ENCODE peak calls at places on chromosomes 11 and 22, in nine cellular contexts. E is AG04450, B is osteocyte, C is heart right ventricle, K is A549, W is fibroblast of lung, Q is esophagus squamous epithelium, V is pancreas, X is WTC11. L is an unnamed sample.

GRCh38 chr11:1765871-1766718 is 2.4 kb upstream of the CTSD start:
- DNase-seq in E (no peak), B (no peak), C (no peak), K (no peak), W (no peak), Q (no peak), V (no peak), X (peak), L (no peak)

GRCh38 chr11:8768625-8769333 is 86.2 kb downstream of the RPL27A start:
- DNase-seq in E (no peak), B (no peak), C (peak), K (no peak), W (peak), Q (no peak), V (peak), X (no peak), L (no peak)

GRCh38 chr11:6452219-6452618 is 11.4 kb upstream of the HPX start:
- DNase-seq in E (no peak), B (no peak), C (no peak), K (no peak), W (no peak), Q (no peak), V (no peak), X (no peak), L (no peak)

GRCh38 chr11:34168642-34169051 is 63.2 kb downstream of the NAT10 start:
- DNase-seq in E (no peak), B (no peak), C (no peak), K (no peak), W (no peak), Q (no peak), V (no peak), X (no peak), L (no peak)

GRCh38 chr11:2708151-2708581 is 8.4 kb upstream of the KCNQ1OT1 start:
- DNase-seq in E (no peak), B (no peak), C (peak), K (no peak), W (no peak), Q (no peak), V (no peak), X (no peak), L (no peak)

GRCh38 chr11:116589402-116589801 is 183.4 kb downstream of the BUD13 start:
- DNase-seq in E (no peak), B (no peak), C (no peak), K (no peak), W (no peak), Q (no peak), V (no peak), X (no peak), L (no peak)

GRCh38 chr11:21257461-21257860 is 588.1 kb downstream of the NELL1 start:
- DNase-seq in E (no peak), B (no peak), C (no peak), K (no peak), W (no peak), Q (no peak), V (no peak), X (no peak), L (no peak)

GRCh38 chr11:130671801-130672700 is 223.6 kb downstream of the ADAMTS15 start:
- DNase-seq in E (peak), B (peak), C (peak), K (no peak), W (peak), Q (no peak), V (peak), X (peak), L (no peak)

GRCh38 chr22:36285017-36285416 is 32.1 kb downstream of the APOL1 start:
- DNase-seq in E (no peak), B (no peak), C (no peak), K (no peak), W (no peak), Q (no peak), V (no peak), X (no peak), L (no peak)

GRCh38 chr11:125923012-125923579 is 18.8 kb downstream of the DDX25 start:
- DNase-seq in E (peak), B (no peak), C (peak), K (peak), W (peak), Q (no peak), V (peak), X (peak), L (peak)

GRCh38 chr22:39174498-39175120 is 22.1 kb upstream of the CBX7 start:
- DNase-seq in E (peak), B (peak), C (peak), K (no peak), W (peak), Q (no peak), V (peak), X (peak), L (peak)

GRCh38 chr22:18152519-18152918 is 2.5 kb downstream of the USP18 start:
- DNase-seq in E (no peak), B (no peak), C (no peak), K (no peak), W (no peak), Q (no peak), V (no peak), X (no peak), L (no peak)

GRCh38 chr22:35648066-35649025 is at the start of gene APOL6:
- DNase-seq in E (no peak), B (peak), C (no peak), K (peak), W (peak), Q (no peak), V (no peak), X (no peak), L (no peak)

GRCh38 chr11:121576531-121576930 is 123.8 kb upstream of the SORL1-AS1 start:
- DNase-seq in E (no peak), B (peak), C (no peak), K (no peak), W (no peak), Q (no peak), V (no peak), X (no peak), L (no peak)

GRCh38 chr22:49031746-49032330 is 795.8 kb downstream of the BRD1 start:
- DNase-seq in E (no peak), B (no peak), C (no peak), K (no peak), W (no peak), Q (no peak), V (no peak), X (no peak), L (no peak)

GRCh38 chr11:61922539-61922938 is 5.2 kb upstream of the RAB3IL1 start:
- DNase-seq in E (peak), B (peak), C (peak), K (no peak), W (peak), Q (no peak), V (no peak), X (no peak), L (no peak)

GRCh38 chr11:79419120-79419519 is 21.7 kb downstream of the TENM4 start:
- DNase-seq in E (no peak), B (no peak), C (no peak), K (peak), W (peak), Q (no peak), V (no peak), X (no peak), L (no peak)

GRCh38 chr11:112613051-112613972 is 347.9 kb upstream of the NCAM1 start:
- DNase-seq in E (no peak), B (no peak), C (no peak), K (no peak), W (no peak), Q (no peak), V (peak), X (no peak), L (no peak)

GRCh38 chr22:19905619-19906276 is 35.8 kb upstream of the COMT start:
- DNase-seq in E (no peak), B (no peak), C (no peak), K (no peak), W (no peak), Q (no peak), V (no peak), X (no peak), L (no peak)

GRCh38 chr11:94652735-94653284 is 85.6 kb downstream of the PIWIL4 start:
- DNase-seq in E (no peak), B (peak), C (no peak), K (no peak), W (no peak), Q (no peak), V (no peak), X (no peak), L (no peak)

GRCh38 chr11:46347637-46348311 is 511 bp downstream of the DGKZ start:
- DNase-seq in E (no peak), B (no peak), C (no peak), K (no peak), W (no peak), Q (no peak), V (peak), X (no peak), L (no peak)

GRCh38 chr11:26947379-26947844 is 46.5 kb upstream of the FIBIN start:
- DNase-seq in E (peak), B (peak), C (no peak), K (no peak), W (peak), Q (no peak), V (no peak), X (no peak), L (no peak)

GRCh38 chr22:32707971-32708370 is 93.5 kb upstream of the TIMP3 start:
- DNase-seq in E (no peak), B (no peak), C (no peak), K (no peak), W (no peak), Q (no peak), V (no peak), X (no peak), L (no peak)

GRCh38 chr11:86374586-86374985 is at the start of gene CCDC81:
- DNase-seq in E (no peak), B (no peak), C (peak), K (no peak), W (peak), Q (no peak), V (no peak), X (peak), L (peak)

GRCh38 chr11:3947084-3947483 is 91.6 kb downstream of the STIM1 start:
- DNase-seq in E (no peak), B (no peak), C (no peak), K (no peak), W (peak), Q (no peak), V (no peak), X (no peak), L (no peak)

GRCh38 chr11:12220305-12220704 is 109.9 kb downstream of the MICAL2 start:
- DNase-seq in E (no peak), B (no peak), C (peak), K (no peak), W (no peak), Q (no peak), V (no peak), X (no peak), L (no peak)

GRCh38 chr22:42427211-42427610 is 5.0 kb downstream of the NFAM1 start:
- DNase-seq in E (no peak), B (no peak), C (no peak), K (no peak), W (no peak), Q (no peak), V (no peak), X (no peak), L (no peak)

GRCh38 chr22:46320166-46320710 is 15.3 kb upstream of the TRMU start:
- DNase-seq in E (no peak), B (no peak), C (no peak), K (no peak), W (no peak), Q (no peak), V (no peak), X (no peak), L (no peak)

GRCh38 chr11:117412176-117412575 is 84.5 kb downstream of the CEP164 start:
- DNase-seq in E (no peak), B (no peak), C (no peak), K (no peak), W (no peak), Q (no peak), V (no peak), X (no peak), L (no peak)

GRCh38 chr22:37187552-37187890 is 526 bp downstream of the C1QTNF6 start:
- DNase-seq in E (no peak), B (no peak), C (no peak), K (no peak), W (no peak), Q (no peak), V (no peak), X (no peak), L (no peak)

GRCh38 chr11:47443028-47443700 is 5.8 kb downstream of the RAPSN start:
- DNase-seq in E (no peak), B (no peak), C (no peak), K (peak), W (no peak), Q (no peak), V (no peak), X (no peak), L (no peak)

GRCh38 chr11:2902784-2903671 is 17.5 kb upstream of the CDKN1C start:
- DNase-seq in E (no peak), B (no peak), C (no peak), K (no peak), W (no peak), Q (no peak), V (no peak), X (no peak), L (no peak)

GRCh38 chr11:86068138-86068861 is 584 bp downstream of the PICALM start:
- DNase-seq in E (no peak), B (no peak), C (peak), K (peak), W (no peak), Q (no peak), V (no peak), X (peak), L (peak)

GRCh38 chr11:33642461-33643166 is 58.0 kb downstream of the C11orf91 start:
- DNase-seq in E (no peak), B (peak), C (no peak), K (no peak), W (no peak), Q (no peak), V (no peak), X (no peak), L (no peak)

GRCh38 chr11:16191852-16192240 is 164.5 kb downstream of the SOX6 start:
- DNase-seq in E (no peak), B (no peak), C (no peak), K (no peak), W (no peak), Q (no peak), V (no peak), X (no peak), L (no peak)

GRCh38 chr11:76561245-76561644 is 109.3 kb downstream of the LRRC32 start:
- DNase-seq in E (no peak), B (no peak), C (no peak), K (no peak), W (no peak), Q (no peak), V (no peak), X (no peak), L (no peak)

GRCh38 chr11:83523676-83524075 is 237.5 kb upstream of the CCDC90B start:
- DNase-seq in E (no peak), B (no peak), C (no peak), K (no peak), W (no peak), Q (no peak), V (peak), X (peak), L (no peak)

GRCh38 chr11:83520849-83521248 is 234.7 kb upstream of the CCDC90B start:
- DNase-seq in E (no peak), B (no peak), C (no peak), K (no peak), W (no peak), Q (no peak), V (no peak), X (no peak), L (no peak)

DNA sequence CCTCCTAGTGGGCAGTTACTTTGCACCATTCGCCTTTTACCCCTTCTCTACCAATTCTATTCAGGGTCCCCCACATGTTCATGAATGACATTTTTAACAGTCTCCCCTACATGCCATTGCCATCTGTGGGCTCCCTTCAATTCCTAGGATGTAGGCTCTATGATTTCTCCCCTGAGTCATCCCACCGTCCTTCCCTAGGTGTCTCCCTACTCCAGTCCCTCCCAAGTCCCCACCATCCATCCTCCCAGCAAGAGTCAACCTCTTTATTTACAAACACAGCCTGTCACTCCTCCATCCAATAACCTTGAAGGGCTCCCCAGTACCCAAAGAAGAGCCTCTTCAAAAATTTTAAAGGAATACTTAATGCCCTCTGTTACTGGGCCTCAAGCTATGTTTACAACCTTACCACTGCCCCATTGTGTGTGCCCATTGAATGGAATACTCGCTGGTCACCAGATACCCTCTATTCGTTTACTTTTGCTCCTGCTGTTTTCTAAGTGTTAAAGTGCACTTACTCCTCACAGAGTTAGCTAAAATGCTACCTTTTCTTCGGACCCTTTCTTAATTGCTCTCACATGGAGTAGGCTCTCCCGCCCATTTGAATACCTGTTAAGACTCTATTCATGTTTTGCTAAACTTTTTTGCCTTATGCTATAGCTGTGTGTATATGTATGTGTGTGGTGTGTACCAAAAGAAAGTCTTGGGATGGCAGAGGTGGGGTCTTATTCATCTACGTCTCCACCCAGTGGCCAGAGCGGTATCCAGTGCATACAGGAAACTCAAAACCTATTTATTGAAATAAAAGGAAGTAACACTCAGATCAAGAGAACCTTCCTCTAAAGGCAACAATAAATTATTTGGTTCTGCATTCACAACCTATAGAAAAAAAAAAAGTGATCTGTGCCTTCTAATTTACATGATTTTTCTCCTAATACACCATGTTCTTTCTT is 235.8 kb upstream of the CCDC90B start:
- DNase-seq in E (no peak), B (no peak), C (no peak), K (no peak), W (peak), Q (no peak), V (no peak), X (peak), L (peak)
- TF ChIP-seq CTCF in E (peak), B (no peak), C (no peak), K (no peak), W (peak), Q (no peak), V (no peak), X (peak), L (no peak)

DNA sequence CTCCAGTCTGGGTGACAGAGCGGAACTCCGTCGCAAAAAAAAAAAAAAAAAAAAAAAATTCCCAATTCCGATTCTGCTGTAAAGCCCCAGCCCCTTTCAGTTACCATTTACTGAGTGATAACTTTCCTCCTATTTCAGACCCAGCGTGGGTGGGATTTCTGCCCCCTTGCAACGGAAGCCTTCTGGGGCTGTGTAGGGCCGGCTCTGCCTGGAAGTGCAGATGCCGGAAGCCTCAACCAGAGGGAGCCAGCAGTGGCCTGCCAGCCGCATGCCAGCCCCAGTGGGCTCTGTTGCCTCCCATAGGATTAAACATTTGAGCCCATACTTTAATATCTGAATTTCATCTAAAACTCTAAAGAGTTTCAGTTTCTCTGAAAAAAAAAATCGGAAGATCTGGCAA is 60.0 kb upstream of the NUP50 start:
- DNase-seq in E (no peak), B (no peak), C (no peak), K (no peak), W (no peak), Q (no peak), V (no peak), X (peak), L (no peak)
- TF ChIP-seq CTCF in E (peak), B (no peak), C (no peak), K (no peak), W (no peak), Q (no peak), V (no peak), X (no peak), L (no peak)

GRCh38 chr11:17473071-17473744 is 3.4 kb downstream of the ABCC8 start:
- DNase-seq in E (no peak), B (no peak), C (no peak), K (peak), W (peak), Q (no peak), V (no peak), X (peak), L (peak)
- TF ChIP-seq CTCF in E (peak), B (peak), C (no peak), K (peak), W (no peak), Q (no peak), V (no peak), X (peak), L (no peak)

DNA sequence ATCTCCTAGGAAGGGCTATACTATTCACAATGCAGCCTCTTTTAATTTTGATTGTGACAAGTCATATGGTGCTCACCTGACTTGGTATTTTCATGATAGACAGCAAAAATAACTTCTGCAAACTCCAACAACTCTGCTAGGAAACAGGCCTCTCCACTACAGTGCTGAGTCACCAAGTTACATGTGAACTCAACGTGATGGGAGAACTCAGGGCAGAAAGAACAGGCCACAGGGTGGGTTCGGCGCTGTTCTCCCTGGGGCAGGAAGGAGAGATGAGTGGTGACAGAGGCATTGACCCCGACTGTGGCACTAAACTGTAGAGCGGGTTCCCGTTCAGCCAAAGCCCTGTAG is 76.6 kb upstream of the UCP3 start:
- DNase-seq in E (no peak), B (no peak), C (no peak), K (no peak), W (no peak), Q (no peak), V (no peak), X (no peak), L (no peak)
- TF ChIP-seq CTCF in E (no peak), B (no peak), C (no peak), K (no peak), W (no peak), Q (no peak), V (no peak), X (no peak), L (no peak)

GRCh38 chr11:70077411-70078094 is 564 bp upstream of the ANO1 start:
- DNase-seq in E (no peak), B (no peak), C (no peak), K (no peak), W (no peak), Q (no peak), V (no peak), X (no peak), L (no peak)

GRCh38 chr11:70076461-70076931 is 1.6 kb upstream of the ANO1 start:
- DNase-seq in E (no peak), B (no peak), C (no peak), K (no peak), W (no peak), Q (no peak), V (no peak), X (peak), L (no peak)

GRCh38 chr11:70078796-70079616 is 889 bp downstream of the ANO1 start:
- DNase-seq in E (no peak), B (no peak), C (no peak), K (no peak), W (no peak), Q (no peak), V (no peak), X (peak), L (no peak)

GRCh38 chr11:70079691-70080090 is 1.6 kb downstream of the ANO1 start:
- DNase-seq in E (no peak), B (no peak), C (no peak), K (no peak), W (no peak), Q (no peak), V (no peak), X (no peak), L (no peak)

GRCh38 chr11:70078095-70078795 is at the start of gene ANO1:
- DNase-seq in E (no peak), B (no peak), C (peak), K (no peak), W (no peak), Q (no peak), V (no peak), X (peak), L (no peak)
- TF ChIP-seq CTCF in E (no peak), B (no peak), C (no peak), K (peak), W (no peak), Q (no peak), V (no peak), X (no peak), L (no peak)